ENCODE peak calls at places on chromosome 3, in eight cellular contexts. W, D, P, N, L, U, O and A are unnamed samples.

GRCh38 chr3:126487151-126487771 is 11.6 kb upstream of the ZXDC start:
- DNase-seq in W (no peak), D (no peak), L (no peak), U (peak), O (peak), N (peak), P (peak), A (no peak)

GRCh38 chr3:153881201-153881600 is 240.0 kb upstream of the ARHGEF26 start:
- DNase-seq in O (no peak), D (no peak), W (peak), U (no peak), L (no peak), N (no peak), P (no peak), A (peak)

GRCh38 chr3:142962520-142963265 is 781 bp downstream of the PAQR9 start:
- DNase-seq in L (no peak), O (no peak), W (peak), N (no peak), U (peak), D (no peak), P (no peak), A (no peak)

GRCh38 chr3:32969656-32970055 is 18.2 kb downstream of the CCR4 start:
- DNase-seq in W (peak), O (no peak), P (peak), D (no peak), L (no peak), U (no peak), N (no peak), A (no peak)

GRCh38 chr3:127768346-127769008 is 53.8 kb downstream of the MGLL start:
- DNase-seq in L (no peak), U (no peak), W (peak), P (no peak), D (no peak), O (peak), N (no peak), A (peak)

GRCh38 chr3:194300936-194301335 is 50.2 kb downstream of the CPN2 start:
- DNase-seq in L (no peak), P (no peak), N (no peak), O (no peak), W (no peak), D (no peak), U (no peak), A (no peak)

GRCh38 chr3:41196499-41197410 is 2.5 kb upstream of the CTNNB1 start:
- DNase-seq in N (no peak), W (no peak), O (no peak), U (no peak), P (no peak), L (no peak), D (no peak), A (no peak)

GRCh38 chr3:157572559-157573270 is 69.5 kb upstream of the VEPH1 start:
- DNase-seq in W (peak), N (peak), O (peak), D (peak), P (peak), U (peak), L (peak), A (peak)

GRCh38 chr3:124834723-124835718 is 52.1 kb downstream of the ITGB5 start:
- DNase-seq in W (peak), P (peak), N (peak), D (no peak), L (peak), U (peak), O (peak), A (no peak)

GRCh38 chr3:12135029-12135634 is 23.6 kb downstream of the TIMP4 start:
- DNase-seq in U (peak), L (peak), O (peak), P (peak), N (peak), D (peak), W (peak), A (no peak)
- TF ChIP-seq CTCF in U (peak), L (peak), O (peak), P (peak), N (peak), D (peak), W (peak), A (peak)

GRCh38 chr3:139311557-139311956 is 32.3 kb upstream of the MRPS22 start:
- DNase-seq in D (no peak), L (no peak), N (no peak), O (no peak), W (no peak), P (no peak), U (no peak), A (no peak)

GRCh38 chr3:139310474-139310933 is 33.3 kb upstream of the MRPS22 start:
- DNase-seq in N (no peak), P (no peak), L (peak), U (no peak), O (no peak), W (peak), D (no peak), A (no peak)

GRCh38 chr3:139308156-139309017 is 35.4 kb upstream of the MRPS22 start:
- DNase-seq in D (no peak), O (no peak), L (no peak), U (no peak), P (no peak), N (no peak), W (peak), A (no peak)

GRCh38 chr3:139309046-139309660 is 34.7 kb upstream of the MRPS22 start:
- DNase-seq in N (no peak), L (no peak), P (no peak), W (no peak), U (no peak), O (no peak), D (no peak), A (no peak)

GRCh38 chr3:139309880-139310279 is 33.9 kb upstream of the MRPS22 start:
- DNase-seq in D (no peak), P (peak), O (no peak), U (no peak), N (peak), L (no peak), W (peak), A (no peak)
- TF ChIP-seq REST in D (no peak), P (no peak), O (no peak), U (no peak), N (no peak), L (no peak), W (no peak), A (no peak)

DNA sequence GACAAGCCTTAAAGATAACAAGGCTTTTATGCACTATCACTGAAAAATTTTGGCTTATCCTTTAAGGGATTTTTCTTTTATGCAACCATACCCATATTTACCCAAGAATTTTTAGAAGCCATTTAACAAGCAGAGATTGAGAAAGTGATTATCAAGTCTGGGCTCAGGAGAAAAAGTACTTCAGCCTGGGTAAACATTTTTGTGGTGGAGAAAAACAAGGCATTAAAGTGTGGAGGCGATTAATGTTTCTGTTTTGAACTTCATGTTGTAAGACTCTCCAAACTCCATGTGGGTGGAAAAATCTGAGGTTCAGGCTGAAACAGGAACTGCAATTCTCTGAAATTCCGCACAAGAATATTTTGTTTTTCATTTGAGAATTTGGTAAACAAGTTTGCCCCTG is 260.4 kb upstream of the KCNMB2 start:
- DNase-seq in U (no peak), D (no peak), O (no peak), N (no peak), L (no peak), W (no peak), P (no peak), A (no peak)
- TF ChIP-seq CTCF in U (no peak), D (no peak), O (no peak), N (no peak), L (no peak), W (no peak), P (no peak), A (no peak)

DNA sequence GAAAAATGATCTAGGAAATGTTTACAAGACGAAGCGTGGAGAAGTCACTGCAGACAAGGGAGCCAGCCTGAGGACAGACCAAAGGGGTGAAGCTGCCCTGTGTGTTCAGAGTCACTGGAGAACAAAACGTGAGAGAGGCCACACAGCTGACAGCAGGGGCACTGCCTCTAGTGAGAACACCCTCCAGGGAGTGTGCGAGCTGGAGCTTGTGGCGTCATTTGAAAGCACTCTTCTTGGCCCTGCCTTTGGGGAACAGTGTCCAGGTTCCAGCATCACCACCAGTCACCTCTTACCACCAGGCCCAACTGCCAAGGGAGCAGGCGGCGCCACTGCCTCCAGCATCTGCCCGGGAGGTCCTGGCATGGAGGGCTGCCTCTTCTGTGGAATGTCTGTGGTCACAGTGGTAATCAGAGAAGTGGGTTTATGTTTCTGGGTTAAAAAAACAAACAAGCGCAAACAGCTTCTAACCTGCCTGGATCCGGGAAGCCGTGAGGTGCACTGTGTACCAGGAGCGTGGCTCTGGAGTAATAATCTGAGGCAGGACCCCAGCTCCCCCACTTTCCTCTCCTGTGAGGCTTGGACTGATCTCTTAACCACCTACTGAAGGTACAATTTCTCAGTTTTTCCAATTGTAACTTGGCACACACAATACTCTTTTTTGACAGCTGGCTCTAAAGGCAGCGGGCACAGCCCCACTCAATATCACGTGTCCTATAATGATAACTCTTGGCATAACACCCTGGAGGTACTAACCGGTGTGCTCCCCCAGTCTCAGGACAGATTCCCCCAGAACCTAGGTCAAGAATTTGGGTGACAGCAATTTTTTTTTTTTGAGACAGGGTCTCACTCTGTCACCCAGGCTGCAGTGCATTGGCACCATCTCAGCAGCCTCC is 32.2 kb upstream of the CDCP1 start:
- DNase-seq in W (no peak), U (no peak), O (no peak), D (no peak), N (no peak), P (no peak), L (no peak), A (no peak)
- TF ChIP-seq REST in W (no peak), U (no peak), O (no peak), D (no peak), N (no peak), P (no peak), L (no peak), A (no peak)

GRCh38 chr3:184290331-184290730 is 8.7 kb upstream of the PSMD2 start:
- DNase-seq in D (no peak), N (no peak), U (peak), L (no peak), O (no peak), P (no peak), W (no peak), A (no peak)

GRCh38 chr3:184291044-184291737 is 7.8 kb upstream of the PSMD2 start:
- DNase-seq in P (no peak), L (no peak), D (no peak), U (no peak), N (no peak), O (no peak), W (no peak), A (no peak)

GRCh38 chr3:184284696-184285095 is 8.9 kb downstream of the ECE2 start:
- DNase-seq in N (peak), D (peak), W (peak), P (peak), L (peak), O (peak), U (peak), A (no peak)

GRCh38 chr3:184291738-184292445 is 7.1 kb upstream of the PSMD2 start:
- DNase-seq in O (no peak), N (no peak), L (no peak), P (no peak), U (no peak), D (no peak), W (no peak), A (no peak)

GRCh38 chr3:184289426-184289938 is 9.6 kb upstream of the PSMD2 start:
- DNase-seq in L (peak), W (peak), D (peak), O (peak), U (peak), N (peak), P (no peak), A (peak)
- TF ChIP-seq CTCF in L (peak), W (peak), D (peak), O (peak), U (peak), N (peak), P (peak), A (peak)

GRCh38 chr3:131083190-131083863 is 56.6 kb downstream of the NEK11 start:
- DNase-seq in W (no peak), O (no peak), N (no peak), U (peak), P (no peak), L (no peak), D (peak), A (no peak)
- TF ChIP-seq REST in W (no peak), O (no peak), N (no peak), U (no peak), P (no peak), L (no peak), D (no peak), A (no peak)

DNA sequence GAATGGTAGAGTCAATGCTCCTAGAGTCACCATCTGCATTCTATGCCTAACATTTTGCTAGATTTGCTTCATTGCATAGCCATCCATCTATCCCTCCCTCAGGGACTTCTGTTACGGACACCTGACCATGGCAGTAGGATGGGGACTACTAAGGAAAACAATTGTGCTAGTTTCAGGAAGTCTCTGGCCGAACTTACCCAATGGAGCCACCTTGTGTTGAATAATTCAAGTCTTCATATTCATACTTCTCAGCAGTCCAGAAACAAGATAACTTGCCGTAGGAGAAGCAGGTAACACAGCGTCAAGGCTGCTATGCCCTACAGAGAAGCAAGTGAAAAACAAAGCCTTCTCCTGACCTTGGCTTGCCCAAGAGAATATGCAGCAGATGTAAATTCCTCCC is 685.3 kb downstream of the GRM7 start:
- DNase-seq in L (peak), W (peak), P (no peak), D (no peak), U (no peak), O (no peak), N (no peak), A (no peak)
- TF ChIP-seq CTCF in L (peak), W (no peak), P (no peak), D (no peak), U (peak), O (no peak), N (no peak), A (no peak)

GRCh38 chr3:144128117-144128892 is 156.7 kb downstream of the DIPK2A start:
- DNase-seq in N (no peak), L (no peak), O (no peak), W (no peak), D (no peak), P (no peak), U (peak), A (no peak)

GRCh38 chr3:144127014-144127413 is 155.4 kb downstream of the DIPK2A start:
- DNase-seq in N (no peak), D (no peak), L (no peak), O (no peak), W (no peak), P (no peak), U (no peak), A (no peak)

GRCh38 chr3:144129536-144130214 is 158.1 kb downstream of the DIPK2A start:
- DNase-seq in P (no peak), W (no peak), D (no peak), O (no peak), U (no peak), N (no peak), L (no peak), A (no peak)

GRCh38 chr3:144127700-144128099 is 156.1 kb downstream of the DIPK2A start:
- DNase-seq in L (no peak), D (no peak), U (no peak), N (no peak), P (no peak), W (no peak), O (no peak), A (no peak)
- TF ChIP-seq REST in L (no peak), D (no peak), U (no peak), N (no peak), P (no peak), W (no peak), O (no peak), A (no peak)

DNA sequence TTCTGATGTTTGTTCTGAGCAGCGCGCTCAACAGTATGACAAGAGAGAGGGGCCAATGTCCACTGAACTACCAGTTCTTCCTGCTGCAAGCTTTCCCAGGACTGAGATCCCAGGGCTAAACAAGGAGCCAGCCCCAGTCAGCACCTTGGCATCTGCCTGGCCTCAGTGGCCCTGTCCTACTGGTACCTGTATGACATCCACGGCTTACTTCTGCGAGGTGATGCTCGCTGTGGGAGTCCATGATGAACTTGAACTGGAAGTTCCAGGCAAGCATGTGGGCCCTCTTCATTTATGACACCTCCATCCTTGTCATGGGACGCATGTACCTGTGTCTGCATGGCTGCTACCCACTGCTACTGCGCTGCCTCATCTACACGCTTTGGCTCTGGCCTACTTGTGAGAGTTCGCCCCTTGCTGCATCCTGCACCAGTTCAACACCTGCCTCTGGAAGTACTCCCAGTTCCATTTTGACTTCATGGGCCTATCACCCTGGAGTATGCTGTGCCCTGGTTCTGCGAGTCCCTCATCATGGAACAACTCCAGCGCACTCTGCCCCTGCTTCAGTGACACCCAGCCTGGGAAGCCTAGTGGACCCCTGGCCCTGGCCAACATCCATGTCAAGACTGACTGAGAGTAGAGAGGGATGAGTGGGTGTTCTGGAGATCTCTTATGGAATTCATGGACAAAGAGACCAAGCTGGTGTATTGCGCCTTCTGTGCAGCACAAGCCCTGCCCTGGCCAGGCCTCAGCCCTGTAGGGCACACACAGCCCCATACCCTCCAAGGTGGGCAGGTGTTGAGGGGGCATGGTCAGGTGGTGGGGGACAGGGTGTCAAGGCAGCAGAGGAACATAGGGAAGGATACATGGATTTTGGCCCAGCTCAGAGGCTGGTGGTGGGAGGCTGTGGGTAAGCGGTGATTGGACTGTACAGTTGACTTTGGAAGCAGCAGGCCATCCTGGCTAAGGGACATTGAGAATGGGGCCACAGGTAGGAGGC is 246.8 kb downstream of the NLGN1 start:
- DNase-seq in P (no peak), U (no peak), D (no peak), W (no peak), N (no peak), O (no peak), L (no peak), A (no peak)
- TF ChIP-seq CTCF in P (no peak), U (no peak), D (no peak), W (no peak), N (no peak), O (no peak), L (no peak), A (no peak)